ENCODE peak calls at places on chromosomes 13 and 19, in five cellular contexts. P is upper lobe of right lung, X is sigmoid colon, A is fibroblast of lung, L is pancreas. R is an unnamed sample.

GRCh38 chr19:17873661-17874422 is 2.1 kb downstream of the SLC5A5 start:
- DNase-seq in P (peak; percentile 77), X (no peak), A (no peak), L (no peak), R (peak; percentile 27)

GRCh38 chr13:34361528-34361927 is 543.6 kb downstream of the RFC3 start:
- DNase-seq in P (no peak), X (no peak), A (no peak), L (no peak), R (no peak)

GRCh38 chr19:1041835-1042685 is 2.2 kb downstream of the ABCA7 start:
- DNase-seq in P (no peak), X (no peak), A (no peak), L (peak; percentile 85), R (no peak)

GRCh38 chr19:8641908-8642547 is 11.6 kb downstream of the NFILZ start:
- DNase-seq in P (no peak), X (no peak), A (peak; percentile 70), L (no peak), R (peak; percentile 33)

GRCh38 chr19:32464279-32464678 is 58.7 kb downstream of the DPY19L3 start:
- DNase-seq in P (no peak), X (no peak), A (peak; percentile 42), L (no peak), R (peak; percentile 32)

GRCh38 chr13:27264181-27264580 is 6.4 kb upstream of the RASL11A start:
- DNase-seq in P (no peak), X (no peak), A (peak; percentile 79), L (no peak), R (no peak)

GRCh38 chr19:49890349-49891311 is 6.1 kb downstream of the IL4I1 start:
- DNase-seq in P (peak; percentile 80), X (no peak), A (no peak), L (peak; percentile 75), R (peak; percentile 33)

GRCh38 chr13:76856141-76856571 is 30.0 kb downstream of the KCTD12 start:
- DNase-seq in P (no peak), X (no peak), A (peak; percentile 71), L (no peak), R (peak; percentile 97)

GRCh38 chr19:48170817-48171347 is 402 bp downstream of the ZSWIM9 start:
- DNase-seq in P (no peak), X (no peak), A (no peak), L (no peak), R (no peak)

GRCh38 chr19:51294211-51294976 is 17.1 kb upstream of the IGLON5 start:
- DNase-seq in P (no peak), X (no peak), A (no peak), L (no peak), R (no peak)

DNA sequence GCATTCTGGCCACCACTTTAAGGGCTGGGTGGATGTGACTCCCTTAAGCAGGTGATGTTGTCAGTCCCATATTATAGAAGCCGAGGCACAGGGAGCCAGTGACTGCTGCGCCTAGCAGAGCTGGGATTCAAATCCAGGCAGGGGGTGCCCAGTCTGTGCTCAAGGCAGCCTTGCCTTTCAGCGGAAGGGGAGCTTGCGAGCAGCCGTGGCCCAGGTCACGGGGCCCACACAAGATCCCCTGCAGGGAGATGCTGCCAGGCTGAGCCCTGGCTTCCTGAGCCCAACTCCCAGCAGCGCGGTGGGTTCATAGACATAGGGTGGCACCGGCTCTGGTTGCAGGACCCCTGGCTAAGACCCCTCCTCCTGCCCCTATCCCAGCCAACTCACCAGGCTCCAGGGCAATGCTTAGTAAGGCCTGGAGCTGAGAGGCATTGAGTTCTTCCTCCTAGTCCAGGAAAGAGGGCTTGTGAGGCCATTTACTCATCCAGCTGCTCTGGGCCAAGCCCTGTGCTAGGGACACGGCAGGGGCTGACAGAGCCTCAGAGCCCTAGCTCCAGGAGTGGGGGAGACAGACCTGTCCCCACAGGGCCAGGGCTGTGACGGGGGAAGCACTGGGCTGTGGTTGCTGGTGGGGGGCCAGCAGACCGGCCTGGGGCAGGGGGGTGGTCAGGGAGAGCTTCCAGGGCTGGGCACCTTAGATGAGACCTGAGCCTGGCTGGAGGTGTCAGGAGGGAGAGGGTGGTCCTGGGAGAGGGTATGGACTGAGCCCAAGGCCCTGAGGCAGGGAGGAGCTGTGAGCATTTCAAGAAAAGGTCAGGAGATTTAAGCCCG is 9.6 kb downstream of the CAPN12 start:
- DNase-seq in P (peak; percentile 68), X (peak; percentile 65), A (no peak), L (peak; percentile 62), R (peak; percentile 38)
- H3K4me3 ChIP-seq in P (peak overlapping the region; percentile 16), X (no peak overlapping the region), A (no peak overlapping the region), L (no peak overlapping the region), R (peak overlapping the region; percentile 19)

GRCh38 chr13:30676672-30677071 is 58.7 kb upstream of the ALOX5AP start:
- DNase-seq in P (no peak), X (no peak), A (peak; percentile 21), L (no peak), R (peak; percentile 51)
- TF ChIP-seq CTCF in P (no peak), X (no peak), A (peak; percentile 48), L (no peak), R (peak; percentile 45)

DNA sequence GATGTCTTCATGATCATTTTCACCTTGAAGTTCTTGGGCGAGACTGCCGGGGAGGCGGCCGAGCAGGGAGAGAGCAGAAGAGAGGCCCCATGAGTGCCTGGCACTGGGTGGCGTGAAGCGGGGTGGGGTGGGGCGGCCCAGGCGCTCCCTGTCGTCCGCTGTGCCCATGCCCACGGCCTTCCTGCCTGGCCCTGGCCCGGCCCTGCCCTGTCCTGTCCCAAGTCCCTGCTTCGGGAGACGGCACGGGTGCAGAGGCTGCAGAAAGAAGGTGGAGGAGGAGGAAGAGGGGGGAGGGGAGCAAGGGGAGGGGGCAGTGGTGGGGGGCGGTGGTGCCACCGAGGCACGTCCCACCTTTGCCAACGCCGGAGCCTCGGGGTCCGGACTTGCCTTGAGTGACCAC is 118.4 kb downstream of the PTPRS start:
- DNase-seq in P (no peak), X (no peak), A (no peak), L (no peak), R (no peak)
- H3K36me3 ChIP-seq in P (peaks cover 35% of the 10 kb centered on the region), X (peaks cover 43% of the 10 kb centered on the region), A (peaks cover 22% of the 10 kb centered on the region), L (no peaks in the 10 kb centered on the region), R (no peaks in the 10 kb centered on the region)

DNA sequence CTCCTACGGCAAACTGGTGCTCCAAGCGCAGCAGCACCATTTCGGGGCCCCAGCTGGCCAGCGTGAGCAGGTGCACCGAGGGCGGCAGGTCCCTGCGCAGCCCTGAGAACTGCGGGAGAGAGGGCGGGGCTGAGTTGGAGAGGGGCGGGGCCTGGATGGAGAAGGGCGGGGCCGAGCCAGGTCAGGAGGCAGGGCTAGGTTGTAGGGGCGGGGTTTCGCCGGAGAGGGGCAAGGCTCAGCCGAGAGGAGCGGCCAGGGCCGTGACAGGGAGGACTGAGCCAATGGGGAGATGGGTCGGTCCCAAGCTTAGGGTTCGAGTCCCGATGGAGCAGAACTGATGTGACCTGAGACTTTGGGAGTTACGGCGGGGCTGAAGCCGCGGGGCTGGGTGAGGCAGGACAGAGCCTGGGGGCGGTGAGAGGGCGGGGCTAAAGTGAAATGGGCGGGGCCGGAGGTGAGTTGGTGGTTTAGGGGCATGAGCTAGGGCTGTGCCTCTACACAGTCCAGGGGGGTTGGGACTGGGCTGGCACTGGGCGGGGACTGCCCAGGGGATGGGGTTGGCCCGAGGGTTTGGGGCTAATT is 19.0 kb downstream of the MAN2B1 start:
- DNase-seq in P (peak; percentile 90), X (peak; percentile 83), A (peak; percentile 19), L (peak; percentile 93), R (peak; percentile 39)
- H3K4me3 ChIP-seq in P (peak overlapping the region; percentile 32), X (peak overlapping the region; percentile 31), A (no peak overlapping the region), L (no peak overlapping the region), R (peak overlapping the region; percentile 35)

GRCh38 chr13:113084094-113084942 is 21.3 kb upstream of the F7 start:
- DNase-seq in P (peak; percentile 3), X (no peak), A (no peak), L (no peak), R (no peak)
- TF ChIP-seq CTCF in P (no peak), X (no peak), A (peak; percentile 13), L (no peak), R (no peak)

GRCh38 chr13:24493356-24493755 is 19.2 kb downstream of the PARP4 start:
- DNase-seq in P (no peak), X (no peak), A (no peak), L (no peak), R (no peak)
- H3K36me3 ChIP-seq in P (peaks cover 98% of the 10 kb centered on the region), X (peaks cover 42% of the 10 kb centered on the region), A (peaks cover 14% of the 10 kb centered on the region), L (peaks cover 3% of the 10 kb centered on the region), R (peaks cover 15% of the 10 kb centered on the region)

GRCh38 chr19:42285546-42285945 is 16.4 kb upstream of the PRR19 start:
- DNase-seq in P (no peak), X (peak; percentile 69), A (no peak), L (no peak), R (no peak)
- H3K4me3 ChIP-seq in P (peak overlapping the region; percentile 61), X (peak overlapping the region; percentile 66), A (peak overlapping the region; percentile 73), L (no peak overlapping the region), R (no peak overlapping the region)